ENCODE peak calls at places on chromosome 20, in nine cellular contexts. One of them, this sample, is unnamed.

GRCh38 chr20:45701873-45702272 is at the start of gene WFDC13:
- DNase-seq in glutamatergic neuron: no peak
- DNase-seq in RWPE1: no peak
- DNase-seq in effector CD4-positive, alpha-beta T cell: no peak
- DNase-seq in amniotic stem cell: no peak
- DNase-seq in upper lobe of left lung: no peak
- DNase-seq in T follicular helper cell: no peak
- DNase-seq in NCI-H460: no peak
- DNase-seq in mesothelial cell of epicardium: no peak
- DNase-seq in this sample: no peak

GRCh38 chr20:53040678-53041674 is 68.8 kb downstream of the TSHZ2 start:
- DNase-seq in effector CD4-positive, alpha-beta T cell: no peak
- DNase-seq in upper lobe of left lung: no peak
- DNase-seq in amniotic stem cell: no peak
- DNase-seq in RWPE1: peak; percentile 35
- DNase-seq in T follicular helper cell: no peak
- DNase-seq in mesothelial cell of epicardium: no peak
- DNase-seq in NCI-H460: no peak
- DNase-seq in glutamatergic neuron: no peak
- DNase-seq in this sample: no peak

GRCh38 chr20:20795119-20795518 is 82.7 kb upstream of the RALGAPA2 start:
- DNase-seq in glutamatergic neuron: no peak
- DNase-seq in mesothelial cell of epicardium: no peak
- DNase-seq in T follicular helper cell: no peak
- DNase-seq in effector CD4-positive, alpha-beta T cell: no peak
- DNase-seq in RWPE1: no peak
- DNase-seq in NCI-H460: no peak
- DNase-seq in amniotic stem cell: no peak
- DNase-seq in upper lobe of left lung: no peak
- DNase-seq in this sample: no peak

GRCh38 chr20:59253779-59254319 is 46.6 kb upstream of the EDN3 start:
- DNase-seq in NCI-H460: peak; percentile 29
- DNase-seq in effector CD4-positive, alpha-beta T cell: peak; percentile 5
- DNase-seq in mesothelial cell of epicardium: no peak
- DNase-seq in T follicular helper cell: no peak
- DNase-seq in upper lobe of left lung: no peak
- DNase-seq in glutamatergic neuron: no peak
- DNase-seq in amniotic stem cell: no peak
- DNase-seq in RWPE1: peak; percentile 36
- DNase-seq in this sample: no peak

GRCh38 chr20:62352402-62353288 is 14.5 kb downstream of the LAMA5 start:
- DNase-seq in NCI-H460: peak; percentile 63
- DNase-seq in upper lobe of left lung: no peak
- DNase-seq in glutamatergic neuron: peak; percentile 19
- DNase-seq in effector CD4-positive, alpha-beta T cell: no peak
- DNase-seq in amniotic stem cell: no peak
- DNase-seq in T follicular helper cell: no peak
- DNase-seq in mesothelial cell of epicardium: no peak
- DNase-seq in RWPE1: peak; percentile 86
- DNase-seq in this sample: no peak

GRCh38 chr20:49846206-49846807 is 33.7 kb downstream of the SLC9A8 start:
- DNase-seq in upper lobe of left lung: peak; percentile 51
- DNase-seq in amniotic stem cell: peak; percentile 34
- DNase-seq in T follicular helper cell: peak; percentile 26
- DNase-seq in NCI-H460: peak; percentile 59
- DNase-seq in mesothelial cell of epicardium: no peak
- DNase-seq in glutamatergic neuron: no peak
- DNase-seq in RWPE1: peak; percentile 41
- DNase-seq in effector CD4-positive, alpha-beta T cell: peak; percentile 52
- DNase-seq in this sample: peak; percentile 38

GRCh38 chr20:57613481-57613921 is 6.7 kb downstream of the ZBP1 start:
- DNase-seq in glutamatergic neuron: no peak
- DNase-seq in T follicular helper cell: no peak
- DNase-seq in mesothelial cell of epicardium: peak; percentile 6
- DNase-seq in NCI-H460: no peak
- DNase-seq in upper lobe of left lung: no peak
- DNase-seq in effector CD4-positive, alpha-beta T cell: no peak
- DNase-seq in RWPE1: no peak
- DNase-seq in amniotic stem cell: no peak
- DNase-seq in this sample: no peak

GRCh38 chr20:56247954-56248782 is at the start of gene MC3R:
- DNase-seq in mesothelial cell of epicardium: no peak
- DNase-seq in NCI-H460: peak; percentile 46
- DNase-seq in upper lobe of left lung: peak; percentile 29
- DNase-seq in effector CD4-positive, alpha-beta T cell: no peak
- DNase-seq in glutamatergic neuron: peak; percentile 64
- DNase-seq in amniotic stem cell: no peak
- DNase-seq in T follicular helper cell: peak; percentile 3
- DNase-seq in RWPE1: peak; percentile 75
- DNase-seq in this sample: peak; percentile 66

GRCh38 chr20:23139524-23139923 is 53.4 kb upstream of the CD93 start:
- DNase-seq in NCI-H460: no peak
- DNase-seq in amniotic stem cell: no peak
- DNase-seq in effector CD4-positive, alpha-beta T cell: no peak
- DNase-seq in RWPE1: peak; percentile 82
- DNase-seq in upper lobe of left lung: no peak
- DNase-seq in T follicular helper cell: no peak
- DNase-seq in glutamatergic neuron: no peak
- DNase-seq in mesothelial cell of epicardium: no peak
- DNase-seq in this sample: no peak

GRCh38 chr20:62143976-62144825 is 632 bp downstream of the SS18L1 start:
- DNase-seq in RWPE1: peak; percentile 89
- DNase-seq in T follicular helper cell: no peak
- DNase-seq in mesothelial cell of epicardium: no peak
- DNase-seq in glutamatergic neuron: peak; percentile 70
- DNase-seq in NCI-H460: peak; percentile 52
- DNase-seq in amniotic stem cell: no peak
- DNase-seq in upper lobe of left lung: peak; percentile 61
- DNase-seq in effector CD4-positive, alpha-beta T cell: no peak
- DNase-seq in this sample: peak; percentile 74

GRCh38 chr20:56347628-56348305 is 11.0 kb upstream of the FAM210B start:
- DNase-seq in T follicular helper cell: no peak
- DNase-seq in effector CD4-positive, alpha-beta T cell: no peak
- DNase-seq in amniotic stem cell: no peak
- DNase-seq in mesothelial cell of epicardium: no peak
- DNase-seq in RWPE1: no peak
- DNase-seq in glutamatergic neuron: no peak
- DNase-seq in NCI-H460: no peak
- DNase-seq in upper lobe of left lung: no peak
- DNase-seq in this sample: no peak

GRCh38 chr20:313948-314347 is 11.4 kb upstream of the SOX12 start:
- DNase-seq in T follicular helper cell: no peak
- DNase-seq in RWPE1: peak; percentile 82
- DNase-seq in effector CD4-positive, alpha-beta T cell: no peak
- DNase-seq in NCI-H460: no peak
- DNase-seq in amniotic stem cell: no peak
- DNase-seq in glutamatergic neuron: no peak
- DNase-seq in mesothelial cell of epicardium: no peak
- DNase-seq in upper lobe of left lung: no peak
- DNase-seq in this sample: no peak

GRCh38 chr20:50001784-50002311 is 19.1 kb downstream of the SNAI1 start:
- DNase-seq in glutamatergic neuron: no peak
- DNase-seq in upper lobe of left lung: no peak
- DNase-seq in effector CD4-positive, alpha-beta T cell: no peak
- DNase-seq in RWPE1: no peak
- DNase-seq in NCI-H460: no peak
- DNase-seq in T follicular helper cell: no peak
- DNase-seq in amniotic stem cell: no peak
- DNase-seq in mesothelial cell of epicardium: no peak
- DNase-seq in this sample: no peak

GRCh38 chr20:64116541-64117423 is 9.4 kb upstream of the NPBWR2 start:
- DNase-seq in upper lobe of left lung: peak; percentile 4
- DNase-seq in effector CD4-positive, alpha-beta T cell: no peak
- DNase-seq in amniotic stem cell: no peak
- DNase-seq in T follicular helper cell: no peak
- DNase-seq in NCI-H460: no peak
- DNase-seq in RWPE1: no peak
- DNase-seq in glutamatergic neuron: peak; percentile 16
- DNase-seq in mesothelial cell of epicardium: peak; percentile 4
- DNase-seq in this sample: no peak

GRCh38 chr20:14712302-14712739 is 374.9 kb upstream of the FLRT3 start:
- DNase-seq in glutamatergic neuron: no peak
- DNase-seq in amniotic stem cell: peak; percentile 8
- DNase-seq in mesothelial cell of epicardium: no peak
- DNase-seq in RWPE1: peak; percentile 93
- DNase-seq in effector CD4-positive, alpha-beta T cell: no peak
- DNase-seq in upper lobe of left lung: no peak
- DNase-seq in T follicular helper cell: no peak
- DNase-seq in NCI-H460: peak; percentile 24
- DNase-seq in this sample: no peak

GRCh38 chr20:40763646-40764295 is 74.7 kb upstream of the MAFB start:
- DNase-seq in amniotic stem cell: no peak
- DNase-seq in effector CD4-positive, alpha-beta T cell: no peak
- DNase-seq in upper lobe of left lung: no peak
- DNase-seq in NCI-H460: no peak
- DNase-seq in T follicular helper cell: no peak
- DNase-seq in RWPE1: no peak
- DNase-seq in glutamatergic neuron: no peak
- DNase-seq in mesothelial cell of epicardium: no peak
- DNase-seq in this sample: no peak

GRCh38 chr20:51426879-51427624 is 115.5 kb downstream of the NFATC2 start:
- DNase-seq in amniotic stem cell: no peak
- DNase-seq in glutamatergic neuron: no peak
- DNase-seq in T follicular helper cell: no peak
- DNase-seq in NCI-H460: no peak
- DNase-seq in effector CD4-positive, alpha-beta T cell: no peak
- DNase-seq in mesothelial cell of epicardium: no peak
- DNase-seq in RWPE1: no peak
- DNase-seq in upper lobe of left lung: no peak
- DNase-seq in this sample: no peak

GRCh38 chr20:1478566-1478965 is 11.9 kb upstream of the NSFL1C start:
- DNase-seq in mesothelial cell of epicardium: no peak
- DNase-seq in upper lobe of left lung: no peak
- DNase-seq in amniotic stem cell: peak; percentile 33
- DNase-seq in RWPE1: peak; percentile 92
- DNase-seq in NCI-H460: no peak
- DNase-seq in T follicular helper cell: no peak
- DNase-seq in glutamatergic neuron: no peak
- DNase-seq in effector CD4-positive, alpha-beta T cell: no peak
- DNase-seq in this sample: no peak